ENCODE peak calls at places on chromosomes 2 and 18, in six cellular contexts. One of them, this sample, is unnamed.
A peak's percentile ranks its signal among the peaks of the same experiment; 100 is the strongest.

GRCh38 chr18:8946046-8946838 is 156.3 kb upstream of the NDUFV2 start:
- DNase-seq in GM12891: no peak
- DNase-seq in Peyer's patch: no peak
- DNase-seq in activated T-helper 1 cell treated with anti-CD3 and anti-CD28 coated beads, Interleukin-2, amount 50 U/mL, for 16 hours: no peak
- DNase-seq in stromal cell of bone marrow: peak; percentile 96
- DNase-seq in G401: no peak
- DNase-seq in this sample: no peak

GRCh38 chr2:82650038-82650437 is 1809.0 kb downstream of the SUCLG1 start:
- DNase-seq in GM12891: no peak
- DNase-seq in Peyer's patch: no peak
- DNase-seq in activated T-helper 1 cell treated with anti-CD3 and anti-CD28 coated beads, Interleukin-2, amount 50 U/mL, for 16 hours: no peak
- DNase-seq in stromal cell of bone marrow: no peak
- DNase-seq in G401: no peak
- DNase-seq in this sample: no peak

GRCh38 chr2:101406867-101407266 is 19.6 kb upstream of the CREG2 start:
- DNase-seq in GM12891: no peak
- DNase-seq in Peyer's patch: no peak
- DNase-seq in activated T-helper 1 cell treated with anti-CD3 and anti-CD28 coated beads, Interleukin-2, amount 50 U/mL, for 16 hours: no peak
- DNase-seq in stromal cell of bone marrow: peak; percentile 57
- DNase-seq in G401: no peak
- DNase-seq in this sample: no peak

GRCh38 chr18:61569176-61569892 is 236.1 kb downstream of the CDH20 start:
- DNase-seq in GM12891: no peak
- DNase-seq in Peyer's patch: no peak
- DNase-seq in activated T-helper 1 cell treated with anti-CD3 and anti-CD28 coated beads, Interleukin-2, amount 50 U/mL, for 16 hours: no peak
- DNase-seq in stromal cell of bone marrow: no peak
- DNase-seq in G401: peak; percentile 97
- DNase-seq in this sample: peak; percentile 12

GRCh38 chr2:128457006-128457604 is 138.4 kb upstream of the HS6ST1 start:
- DNase-seq in GM12891: no peak
- DNase-seq in Peyer's patch: no peak
- DNase-seq in activated T-helper 1 cell treated with anti-CD3 and anti-CD28 coated beads, Interleukin-2, amount 50 U/mL, for 16 hours: no peak
- DNase-seq in stromal cell of bone marrow: no peak
- DNase-seq in G401: no peak
- DNase-seq in this sample: no peak

GRCh38 chr2:206642075-206643025 is at the start of gene FAM237A:
- DNase-seq in GM12891: peak; percentile 13
- DNase-seq in Peyer's patch: no peak
- DNase-seq in activated T-helper 1 cell treated with anti-CD3 and anti-CD28 coated beads, Interleukin-2, amount 50 U/mL, for 16 hours: no peak
- DNase-seq in stromal cell of bone marrow: peak; percentile 34
- DNase-seq in G401: peak; percentile 13
- DNase-seq in this sample: peak; percentile 39

GRCh38 chr18:23281626-23282436 is 146.5 kb downstream of the CABLES1 start:
- DNase-seq in GM12891: no peak
- DNase-seq in Peyer's patch: no peak
- DNase-seq in activated T-helper 1 cell treated with anti-CD3 and anti-CD28 coated beads, Interleukin-2, amount 50 U/mL, for 16 hours: no peak
- DNase-seq in stromal cell of bone marrow: peak; percentile 54
- DNase-seq in G401: no peak
- DNase-seq in this sample: no peak

GRCh38 chr2:182456784-182457183 is 29.9 kb upstream of the PDE1A start:
- DNase-seq in GM12891: no peak
- DNase-seq in Peyer's patch: no peak
- DNase-seq in activated T-helper 1 cell treated with anti-CD3 and anti-CD28 coated beads, Interleukin-2, amount 50 U/mL, for 16 hours: no peak
- DNase-seq in stromal cell of bone marrow: no peak
- DNase-seq in G401: no peak
- DNase-seq in this sample: no peak